ENCODE peak calls at places on chromosomes 3 and 15, in eight cellular contexts. X, K, I, E, U, C, R and S are unnamed samples.

GRCh38 chr15:50880221-50880620 is 28.3 kb upstream of the AP4E1 start:
- DNase-seq in X (no peak), K (no peak), I (no peak), E (no peak), U (no peak), C (peak; percentile 16), R (no peak), S (no peak)

GRCh38 chr3:42118762-42119361 is 27.7 kb downstream of the TRAK1 start:
- DNase-seq in X (no peak), K (no peak), I (no peak), E (no peak), U (no peak), C (peak; percentile 32), R (no peak), S (no peak)

GRCh38 chr15:61133361-61133760 is 95.7 kb downstream of the RORA start:
- DNase-seq in X (no peak), K (no peak), I (no peak), E (no peak), U (no peak), C (no peak), R (no peak), S (no peak)

GRCh38 chr3:139746481-139746880 is 68.7 kb upstream of the NMNAT3 start:
- DNase-seq in X (no peak), K (no peak), I (no peak), E (no peak), U (no peak), C (no peak), R (no peak), S (no peak)

GRCh38 chr3:150235799-150236198 is 172.3 kb upstream of the TSC22D2 start:
- DNase-seq in X (no peak), K (no peak), I (no peak), E (no peak), U (no peak), C (peak; percentile 38), R (no peak), S (no peak)

GRCh38 chr3:115040673-115041286 is 106.3 kb downstream of the ZBTB20 start:
- DNase-seq in X (peak; percentile 25), K (peak; percentile 47), I (no peak), E (peak; percentile 11), U (peak; percentile 2), C (peak; percentile 19), R (no peak), S (peak; percentile 27)

GRCh38 chr15:32098033-32098432 is 67.7 kb downstream of the CHRNA7 start:
- DNase-seq in X (no peak), K (no peak), I (no peak), E (no peak), U (no peak), C (no peak), R (no peak), S (peak; percentile 33)

GRCh38 chr15:91878319-91878718 is 24.8 kb downstream of the SLCO3A1 start:
- DNase-seq in X (no peak), K (no peak), I (no peak), E (no peak), U (no peak), C (no peak), R (no peak), S (no peak)

GRCh38 chr3:188229177-188229576 is 75.2 kb downstream of the LPP start:
- DNase-seq in X (no peak), K (no peak), I (no peak), E (no peak), U (no peak), C (no peak), R (no peak), S (no peak)

GRCh38 chr15:34986326-34987181 is 1.5 kb downstream of the ZNF770 start:
- DNase-seq in X (no peak), K (peak; percentile 83), I (no peak), E (no peak), U (no peak), C (no peak), R (no peak), S (no peak)

GRCh38 chr3:159126261-159127020 is 324.6 kb downstream of the MFSD1 start:
- DNase-seq in X (no peak), K (no peak), I (no peak), E (no peak), U (no peak), C (no peak), R (no peak), S (no peak)

GRCh38 chr3:43231276-43232000 is 54.9 kb upstream of the SNRK start:
- DNase-seq in X (no peak), K (no peak), I (no peak), E (no peak), U (no peak), C (no peak), R (no peak), S (no peak)

GRCh38 chr3:55468251-55468650 is 18.9 kb downstream of the WNT5A start:
- DNase-seq in X (no peak), K (no peak), I (no peak), E (no peak), U (no peak), C (peak; percentile 46), R (no peak), S (no peak)